ENCODE peak calls at places on chromosomes 3 and 15, in nine cellular contexts. O, B, G, S, J, K, D, H and N are unnamed samples.

GRCh38 chr3:13495921-13496723 is 16.0 kb downstream of the HDAC11 start:
- DNase-seq in H (peak; percentile 49), B (peak; percentile 77), K (peak; percentile 84), G (peak; percentile 89), D (peak; percentile 17), S (peak; percentile 78), J (peak; percentile 86), O (peak; percentile 69), N (peak; percentile 92)

GRCh38 chr15:67176195-67176971 is 78.1 kb downstream of the AAGAB start:
- DNase-seq in G (no peak), O (no peak), K (peak; percentile 56), H (no peak), B (no peak), S (no peak), D (no peak), J (peak; percentile 88), N (no peak)

GRCh38 chr15:27027229-27027628 is 56.2 kb downstream of the GABRG3 start:
- DNase-seq in D (no peak), K (no peak), G (no peak), S (no peak), H (no peak), O (no peak), B (no peak), J (no peak), N (no peak)

GRCh38 chr15:39878401-39878775 is 41.7 kb downstream of the GPR176 start:
- DNase-seq in J (no peak), O (no peak), H (no peak), B (no peak), G (no peak), S (no peak), K (no peak), D (no peak), N (no peak)

GRCh38 chr15:52150878-52151277 is 38.3 kb upstream of the BCL2L10 start:
- DNase-seq in G (no peak), J (no peak), S (no peak), O (no peak), D (no peak), K (no peak), H (no peak), B (no peak), N (no peak)

GRCh38 chr15:70382762-70383458 is 285.2 kb upstream of the TLE3 start:
- DNase-seq in B (no peak), G (no peak), D (no peak), O (no peak), H (no peak), J (no peak), K (no peak), S (no peak), N (no peak)

GRCh38 chr3:108664266-108664665 is 74.7 kb downstream of the DZIP3 start:
- DNase-seq in B (no peak), D (no peak), S (no peak), O (no peak), H (no peak), J (no peak), K (no peak), G (no peak), N (no peak)

GRCh38 chr15:80925597-80926059 is 64.0 kb downstream of the MESD start:
- DNase-seq in B (no peak), D (no peak), H (no peak), J (no peak), S (no peak), G (no peak), K (no peak), O (no peak), N (no peak)

GRCh38 chr15:68844856-68845550 is 24.3 kb upstream of the ANP32A start:
- DNase-seq in O (no peak), J (no peak), S (no peak), B (no peak), G (no peak), K (no peak), H (no peak), D (no peak), N (no peak)

GRCh38 chr15:33985751-33986150 is 17.5 kb downstream of the CHRM5 start:
- DNase-seq in G (no peak), B (no peak), D (no peak), S (no peak), J (no peak), K (no peak), H (no peak), O (no peak), N (no peak)

GRCh38 chr3:2784627-2785026 is 325.5 kb downstream of the IL5RA start:
- DNase-seq in B (no peak), S (no peak), H (no peak), O (no peak), D (no peak), J (no peak), K (no peak), G (no peak), N (no peak)

GRCh38 chr3:129612350-129613204 is 6.1 kb upstream of the PLXND1 start:
- DNase-seq in D (no peak), H (peak; percentile 89), O (no peak), B (no peak), K (no peak), G (no peak), J (no peak), S (peak; percentile 91), N (no peak)

GRCh38 chr3:188558343-188559068 is 404.5 kb downstream of the LPP start:
- DNase-seq in B (no peak), K (no peak), J (no peak), H (no peak), O (no peak), S (no peak), D (no peak), G (no peak), N (no peak)

GRCh38 chr15:95567686-95568085 is 762.8 kb upstream of the NR2F2 start:
- DNase-seq in S (no peak), G (no peak), H (no peak), K (no peak), B (no peak), J (no peak), D (no peak), O (no peak), N (no peak)

GRCh38 chr3:178947738-178948137 is 123.9 kb downstream of the ZMAT3 start:
- DNase-seq in O (no peak), D (no peak), S (no peak), K (no peak), G (no peak), J (no peak), B (no peak), H (no peak), N (no peak)

GRCh38 chr3:37935756-37936666 is 54.6 kb upstream of the VILL start:
- DNase-seq in J (peak; percentile 52), D (no peak), H (peak; percentile 98), O (peak; percentile 36), S (peak; percentile 81), K (no peak), B (no peak), G (no peak), N (no peak)

GRCh38 chr15:37134699-37135131 is 34.4 kb upstream of the MEIS2 start:
- DNase-seq in O (no peak), S (peak; percentile 48), H (peak; percentile 34), J (no peak), G (peak; percentile 41), K (no peak), D (no peak), B (no peak), N (no peak)

GRCh38 chr15:89400121-89400996 is 65.7 kb upstream of the POLG start:
- DNase-seq in B (no peak), O (no peak), K (peak; percentile 85), D (no peak), H (no peak), J (no peak), G (no peak), S (peak; percentile 30), N (no peak)

GRCh38 chr3:52233108-52233591 is 5.8 kb downstream of the TWF2 start:
- DNase-seq in G (no peak), S (no peak), O (no peak), B (no peak), K (no peak), J (no peak), D (no peak), H (no peak), N (no peak)

GRCh38 chr3:50100956-50101845 is 12.5 kb downstream of the RBM5 start:
- DNase-seq in B (no peak), K (no peak), O (no peak), J (no peak), G (no peak), S (no peak), H (no peak), D (no peak), N (no peak)

GRCh38 chr3:8386221-8386620 is 115.4 kb upstream of the LMCD1 start:
- DNase-seq in S (no peak), D (no peak), G (no peak), H (no peak), J (no peak), K (no peak), O (no peak), B (no peak), N (no peak)

GRCh38 chr15:69857686-69858391 is 239.9 kb downstream of the TLE3 start:
- DNase-seq in G (no peak), D (no peak), B (no peak), O (no peak), H (no peak), S (no peak), J (no peak), K (no peak), N (no peak)

GRCh38 chr3:134236505-134236904 is 14.2 kb downstream of the RYK start:
- DNase-seq in D (no peak), G (no peak), H (no peak), K (no peak), O (no peak), B (no peak), S (no peak), J (no peak), N (no peak)

GRCh38 chr15:31350771-31351170 is 24.1 kb downstream of the KLF13 start:
- DNase-seq in S (no peak), D (no peak), B (no peak), K (no peak), H (no peak), J (no peak), G (no peak), O (no peak), N (no peak)
- H3K27ac ChIP-seq in S (no peak overlapping the region), D (peak overlapping the region; percentile 42), B (no peak overlapping the region), K (no peak overlapping the region), H (no peak overlapping the region), J (no peak overlapping the region), G (peak overlapping the region; percentile 55), O (peak overlapping the region; percentile 84), N (peak overlapping the region; percentile 47)

GRCh38 chr15:61818801-61819200 is 241.4 kb downstream of the VPS13C start:
- DNase-seq in H (no peak), O (no peak), G (no peak), S (no peak), D (no peak), B (no peak), J (no peak), K (no peak), N (no peak)
- TF ChIP-seq EP300 in H (no peak), O (no peak), G (no peak), S (no peak), D (no peak), B (no peak), J (no peak), K (no peak), N (no peak)

GRCh38 chr3:177589921-177590336 is 392.6 kb upstream of the TBL1XR1 start:
- DNase-seq in J (no peak), K (peak; percentile 16), B (no peak), D (no peak), S (peak; percentile 88), O (no peak), G (peak; percentile 30), H (peak; percentile 65), N (no peak)
- H3K27ac ChIP-seq in J (no peak overlapping the region), K (peak overlapping the region; percentile 82), B (no peak overlapping the region), D (no peak overlapping the region), S (peak overlapping the region; percentile 69), O (no peak overlapping the region), G (no peak overlapping the region), H (no peak overlapping the region), N (no peak overlapping the region)

GRCh38 chr3:159082514-159082913 is 280.7 kb downstream of the MFSD1 start:
- DNase-seq in J (no peak), O (no peak), H (no peak), S (no peak), D (no peak), G (no peak), B (no peak), K (no peak), N (no peak)
- TF ChIP-seq EP300 in J (no peak), O (no peak), H (no peak), S (no peak), D (no peak), G (no peak), B (no peak), K (peak; percentile 64), N (no peak)